ENCODE peak calls at places on chromosomes 1 and 21, in ten cellular contexts. C is AG09319; Q is brain microvascular endothelial cell; A is neural progenitor cell; R is CD8-positive, alpha-beta T cell; O is GM12865; N is left ventricle myocardium inferior; Z is PC-9; B is stomach; Y is SK-N-SH. L is an unnamed sample.

GRCh38 chr1:224852901-224853568 is 76.4 kb upstream of the DNAH14 start:
- DNase-seq in C (peak; percentile 35), Q (peak; percentile 19), A (peak; percentile 45), R (no peak), O (peak; percentile 32), N (no peak), Z (peak; percentile 12), B (no peak), Y (peak; percentile 46), L (no peak)

GRCh38 chr1:7690496-7691182 is 80.5 kb upstream of the VAMP3 start:
- DNase-seq in C (no peak), Q (no peak), A (no peak), R (no peak), O (no peak), N (no peak), Z (no peak), B (no peak), Y (no peak), L (no peak)

GRCh38 chr1:161721738-161722343 is 497 bp downstream of the FCRLB start:
- DNase-seq in C (no peak), Q (peak; percentile 86), A (no peak), R (no peak), O (peak; percentile 33), N (no peak), Z (no peak), B (no peak), Y (no peak), L (no peak)

GRCh38 chr1:117365350-117366280 is 1.6 kb upstream of the MAN1A2 start:
- DNase-seq in C (no peak), Q (no peak), A (no peak), R (no peak), O (no peak), N (no peak), Z (no peak), B (no peak), Y (no peak), L (no peak)

GRCh38 chr1:55476445-55477015 is 261.4 kb upstream of the USP24 start:
- DNase-seq in C (no peak), Q (no peak), A (no peak), R (no peak), O (no peak), N (no peak), Z (no peak), B (no peak), Y (peak; percentile 27), L (no peak)

GRCh38 chr1:34358636-34359035 is 181.9 kb downstream of the C1orf94 start:
- DNase-seq in C (no peak), Q (no peak), A (no peak), R (no peak), O (no peak), N (no peak), Z (no peak), B (no peak), Y (no peak), L (no peak)

GRCh38 chr1:244369256-244370057 is 82.3 kb downstream of the ADSS2 start:
- DNase-seq in C (no peak), Q (no peak), A (no peak), R (no peak), O (no peak), N (no peak), Z (no peak), B (peak; percentile 65), Y (no peak), L (no peak)

GRCh38 chr1:210686841-210687240 is 358.1 kb downstream of the HHAT start:
- DNase-seq in C (no peak), Q (no peak), A (no peak), R (no peak), O (no peak), N (no peak), Z (no peak), B (no peak), Y (no peak), L (no peak)

DNA sequence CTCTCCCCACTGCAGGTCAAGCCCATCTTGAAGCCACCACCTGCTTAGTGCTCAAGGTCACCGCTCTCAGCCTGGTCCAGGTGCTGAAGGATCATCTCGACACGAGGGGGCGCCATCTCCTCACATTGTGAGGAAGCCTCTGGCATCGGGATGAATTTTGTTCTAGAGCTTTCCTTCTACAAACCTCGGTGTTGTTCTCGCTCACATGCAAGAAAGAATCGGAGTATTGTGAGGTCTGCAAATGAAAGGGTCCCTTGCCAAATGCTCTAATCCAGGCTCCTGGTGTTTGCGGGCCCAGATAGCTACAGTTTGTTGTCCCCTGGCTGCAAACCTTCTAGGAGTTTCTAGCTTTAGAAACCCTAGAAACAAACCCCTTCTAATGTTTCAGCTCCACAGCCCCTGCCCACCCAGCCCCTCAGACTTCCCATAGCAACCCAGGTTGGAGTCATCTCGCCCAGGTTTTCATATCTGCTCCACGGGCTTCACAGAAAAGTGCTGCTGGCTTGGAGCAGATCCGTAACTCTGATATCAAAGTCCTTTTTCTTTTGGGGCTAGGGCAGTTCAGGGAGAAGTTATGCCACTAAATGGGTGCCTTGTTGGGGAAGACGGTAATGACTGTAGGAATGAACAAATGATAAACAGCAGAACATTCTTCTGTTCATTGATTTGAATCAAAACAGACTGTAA is 8.6 kb upstream of the ATP5PO start:
- DNase-seq in C (peak; percentile 44), Q (peak; percentile 69), A (peak; percentile 91), R (peak; percentile 87), O (peak; percentile 91), N (peak; percentile 88), Z (peak; percentile 71), B (peak; percentile 94), Y (peak; percentile 79), L (peak; percentile 93)
- TF ChIP-seq CTCF in C (peak; percentile 86), Q (peak; percentile 93), A (peak; percentile 92), R (peak; percentile 79), O (peak; percentile 85), N (peak; percentile 94), Z (peak; percentile 85), B (no peak), Y (peak; percentile 92), L (peak; percentile 86)

GRCh38 chr1:229254910-229255541 is 15.9 kb upstream of the RAB4A start:
- DNase-seq in C (no peak), Q (no peak), A (peak; percentile 46), R (no peak), O (no peak), N (no peak), Z (no peak), B (no peak), Y (peak; percentile 35), L (no peak)
- TF ChIP-seq CTCF in C (peak; percentile 22), Q (peak; percentile 8), A (peak; percentile 54), R (no peak), O (peak; percentile 13), N (peak; percentile 54), Z (peak; percentile 56), B (no peak), Y (peak; percentile 19), L (no peak)

DNA sequence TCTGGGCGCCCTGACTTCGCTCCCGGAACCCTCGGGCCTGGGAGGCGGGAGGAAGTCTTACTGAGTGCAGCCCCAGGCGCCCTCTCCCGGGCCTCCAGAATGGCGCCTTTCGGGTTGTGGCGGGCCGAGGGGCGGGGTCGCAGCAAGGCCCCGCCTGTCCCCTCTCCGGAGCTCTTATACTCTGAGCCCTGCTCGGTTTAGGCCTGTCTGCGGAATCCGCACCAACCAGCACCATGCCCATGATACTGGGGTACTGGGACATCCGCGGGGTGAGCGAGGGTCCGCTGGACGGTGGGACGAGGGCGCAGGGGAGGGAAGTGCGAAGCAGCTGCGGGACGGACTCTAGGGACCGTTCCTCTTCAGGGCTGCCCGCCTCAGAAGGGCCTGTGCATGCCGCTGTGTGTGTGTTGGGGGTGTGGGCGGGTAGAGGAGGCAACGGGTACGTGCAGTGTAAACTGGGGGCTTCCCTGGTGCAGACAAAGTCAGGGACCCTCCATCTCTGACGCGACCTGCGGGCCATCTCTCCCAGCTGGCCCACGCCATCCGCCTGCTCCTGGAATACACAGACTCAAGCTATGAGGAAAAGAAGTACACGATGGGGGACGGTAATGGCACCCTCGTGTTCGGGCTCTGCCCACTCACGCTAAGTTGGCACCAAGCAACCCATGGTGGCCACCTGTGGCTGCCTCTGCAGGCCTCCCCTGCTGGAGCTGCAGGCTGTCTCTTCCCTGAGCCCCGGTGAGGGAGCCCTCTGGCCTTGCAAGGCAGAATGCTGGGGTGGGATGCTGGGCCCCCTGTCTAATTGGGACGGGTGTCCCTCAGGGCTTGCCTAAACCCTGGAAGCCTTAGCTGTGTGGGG is at the start of gene GSTM1:
- DNase-seq in C (no peak), Q (peak; percentile 43), A (peak; percentile 78), R (no peak), O (no peak), N (no peak), Z (no peak), B (peak; percentile 83), Y (no peak), L (no peak)
- TF ChIP-seq CTCF in C (no peak), Q (peak; percentile 60), A (peak; percentile 24), R (no peak), O (no peak), N (no peak), Z (no peak), B (no peak), Y (no peak), L (no peak)

DNA sequence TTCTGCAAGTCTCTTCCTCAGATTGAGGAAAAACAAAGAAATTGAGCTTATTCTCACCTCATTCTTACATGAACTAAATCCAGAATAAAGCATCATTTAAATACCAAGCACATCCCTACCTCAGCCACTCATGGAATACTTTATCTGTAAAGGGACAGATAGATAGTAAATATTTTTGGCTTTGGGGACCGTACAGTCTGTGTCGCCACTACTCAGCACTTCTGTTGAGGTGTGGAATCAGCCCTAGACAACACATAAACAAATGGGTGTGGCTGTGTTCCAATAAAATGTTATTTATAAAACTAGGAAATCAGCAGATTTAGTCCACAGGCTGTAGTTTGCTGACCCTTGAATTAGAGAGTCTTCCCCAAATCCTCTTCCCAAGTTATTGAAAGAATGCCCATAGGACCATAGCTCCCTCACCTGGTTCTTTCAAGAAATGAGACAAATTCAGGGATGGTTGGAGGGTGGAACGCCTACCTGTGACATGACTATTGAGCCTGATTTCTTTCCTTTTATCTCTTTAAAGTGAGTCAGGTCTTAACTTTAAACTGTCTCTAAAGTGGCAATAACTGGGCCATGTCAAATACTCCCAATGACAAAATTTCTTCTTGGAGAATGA is 878.5 kb downstream of the USP25 start:
- DNase-seq in C (no peak), Q (no peak), A (peak; percentile 38), R (no peak), O (no peak), N (no peak), Z (no peak), B (no peak), Y (no peak), L (no peak)
- TF ChIP-seq CTCF in C (no peak), Q (peak; percentile 43), A (peak; percentile 57), R (no peak), O (no peak), N (peak; percentile 42), Z (peak; percentile 33), B (no peak), Y (peak; percentile 55), L (no peak)

GRCh38 chr1:92362970-92363369 is 64.1 kb downstream of the RPAP2 start:
- DNase-seq in C (no peak), Q (no peak), A (no peak), R (no peak), O (no peak), N (no peak), Z (no peak), B (no peak), Y (no peak), L (no peak)
- TF ChIP-seq CTCF in C (no peak), Q (no peak), A (no peak), R (no peak), O (no peak), N (no peak), Z (no peak), B (no peak), Y (no peak), L (no peak)

GRCh38 chr1:90434460-90434859 is 282.6 kb downstream of the BARHL2 start:
- DNase-seq in C (no peak), Q (no peak), A (peak; percentile 51), R (no peak), O (no peak), N (no peak), Z (no peak), B (no peak), Y (no peak), L (no peak)
- TF ChIP-seq CTCF in C (no peak), Q (peak; percentile 59), A (peak; percentile 52), R (no peak), O (peak; percentile 1), N (no peak), Z (peak; percentile 57), B (no peak), Y (peak; percentile 42), L (peak; percentile 20)